ENCODE peak calls at places on chromosomes 11 and 22, in nine cellular contexts. One of them, this sample, is unnamed.

GRCh38 chr11:18408558-18409242 is 3.4 kb upstream of the LDHC start:
- DNase-seq in effector CD8-positive, alpha-beta T cell: no peak
- DNase-seq in astrocyte of the hippocampus: no peak
- DNase-seq in ovary: no peak
- DNase-seq in GM04504: no peak
- DNase-seq in GM04503: no peak
- DNase-seq in GM13977: no peak
- DNase-seq in pancreas: no peak
- DNase-seq in BE2C: no peak
- DNase-seq in this sample: no peak

GRCh38 chr11:61838921-61839320 is 10.8 kb downstream of the FADS2 start:
- DNase-seq in astrocyte of the hippocampus: no peak
- DNase-seq in GM04503: no peak
- DNase-seq in pancreas: no peak
- DNase-seq in GM04504: no peak
- DNase-seq in GM13977: no peak
- DNase-seq in ovary: no peak
- DNase-seq in BE2C: no peak
- DNase-seq in effector CD8-positive, alpha-beta T cell: no peak
- DNase-seq in this sample: no peak

GRCh38 chr11:65218446-65218845 is 36.7 kb downstream of the CAPN1 start:
- DNase-seq in BE2C: no peak
- DNase-seq in GM04503: no peak
- DNase-seq in effector CD8-positive, alpha-beta T cell: no peak
- DNase-seq in GM13977: no peak
- DNase-seq in ovary: no peak
- DNase-seq in GM04504: no peak
- DNase-seq in pancreas: no peak
- DNase-seq in astrocyte of the hippocampus: no peak
- DNase-seq in this sample: no peak

GRCh38 chr11:105609341-105609781 is 512 bp upstream of the GRIA4 start:
- DNase-seq in pancreas: no peak
- DNase-seq in effector CD8-positive, alpha-beta T cell: no peak
- DNase-seq in GM04503: no peak
- DNase-seq in GM13977: peak
- DNase-seq in GM04504: no peak
- DNase-seq in ovary: no peak
- DNase-seq in BE2C: peak
- DNase-seq in astrocyte of the hippocampus: peak
- DNase-seq in this sample: no peak

GRCh38 chr22:48045369-48045768 is 1282.9 kb downstream of the TBC1D22A start:
- DNase-seq in GM04503: no peak
- DNase-seq in GM13977: peak
- DNase-seq in effector CD8-positive, alpha-beta T cell: no peak
- DNase-seq in GM04504: no peak
- DNase-seq in ovary: no peak
- DNase-seq in astrocyte of the hippocampus: no peak
- DNase-seq in pancreas: no peak
- DNase-seq in BE2C: no peak
- DNase-seq in this sample: peak

GRCh38 chr11:119115484-119116234 is 5.7 kb upstream of the HINFP start:
- DNase-seq in BE2C: no peak
- DNase-seq in GM13977: no peak
- DNase-seq in GM04504: no peak
- DNase-seq in GM04503: no peak
- DNase-seq in effector CD8-positive, alpha-beta T cell: no peak
- DNase-seq in pancreas: no peak
- DNase-seq in ovary: no peak
- DNase-seq in astrocyte of the hippocampus: no peak
- DNase-seq in this sample: no peak

GRCh38 chr11:24781288-24781687 is 284.4 kb downstream of the LUZP2 start:
- DNase-seq in pancreas: no peak
- DNase-seq in BE2C: no peak
- DNase-seq in GM04503: no peak
- DNase-seq in astrocyte of the hippocampus: no peak
- DNase-seq in effector CD8-positive, alpha-beta T cell: no peak
- DNase-seq in GM04504: no peak
- DNase-seq in GM13977: no peak
- DNase-seq in ovary: no peak
- DNase-seq in this sample: no peak

GRCh38 chr22:48398181-48398905 is 1429.3 kb downstream of the BRD1 start:
- DNase-seq in pancreas: no peak
- DNase-seq in BE2C: no peak
- DNase-seq in GM04504: no peak
- DNase-seq in effector CD8-positive, alpha-beta T cell: no peak
- DNase-seq in GM13977: no peak
- DNase-seq in GM04503: no peak
- DNase-seq in ovary: no peak
- DNase-seq in astrocyte of the hippocampus: no peak
- DNase-seq in this sample: no peak

GRCh38 chr11:44300881-44301855 is 8.8 kb downstream of the ALX4 start:
- DNase-seq in BE2C: no peak
- DNase-seq in GM04504: no peak
- DNase-seq in effector CD8-positive, alpha-beta T cell: no peak
- DNase-seq in ovary: no peak
- DNase-seq in pancreas: no peak
- DNase-seq in GM13977: no peak
- DNase-seq in astrocyte of the hippocampus: no peak
- DNase-seq in GM04503: no peak
- DNase-seq in this sample: peak

GRCh38 chr11:116736763-116737162 is 36.0 kb downstream of the BUD13 start:
- DNase-seq in GM04504: no peak
- DNase-seq in astrocyte of the hippocampus: no peak
- DNase-seq in effector CD8-positive, alpha-beta T cell: no peak
- DNase-seq in pancreas: no peak
- DNase-seq in BE2C: peak
- DNase-seq in GM13977: no peak
- DNase-seq in GM04503: no peak
- DNase-seq in ovary: no peak
- DNase-seq in this sample: no peak

GRCh38 chr22:29352778-29353177 is 35.6 kb downstream of the AP1B1 start:
- DNase-seq in effector CD8-positive, alpha-beta T cell: no peak
- DNase-seq in GM13977: no peak
- DNase-seq in GM04504: no peak
- DNase-seq in GM04503: no peak
- DNase-seq in ovary: no peak
- DNase-seq in pancreas: no peak
- DNase-seq in astrocyte of the hippocampus: no peak
- DNase-seq in BE2C: no peak
- DNase-seq in this sample: no peak

This sample was measured in myocyte.